ENCODE peak calls at places on chromosomes 7 and 10, in ten cellular contexts. U is tibial nerve; H is pancreas; L is naive thymus-derived CD4-positive, alpha-beta T cell; O is cardiac muscle cell; W is CD8-positive, alpha-beta memory T cell; Q is HCT116; N is iPS DF 6.9; K is GM23248; S is psoas muscle. E is an unnamed sample. For H3K4me1, the result is how much of the 10 kb centered on the place peaks cover.

GRCh38 chr10:48682265-48682664 is 2.4 kb upstream of the WDFY4 start:
- DNase-seq in O (no peak), S (no peak), U (no peak), K (no peak), N (no peak), Q (no peak), L (no peak), W (no peak), H (no peak), E (no peak)

GRCh38 chr10:57696641-57697040 is 571.1 kb downstream of the IPMK start:
- DNase-seq in L (no peak), Q (no peak), N (no peak), U (no peak), O (no peak), S (no peak), K (peak), W (no peak), H (no peak), E (no peak)

GRCh38 chr10:72803119-72803505 is 90.4 kb upstream of the OIT3 start:
- DNase-seq in W (no peak), H (no peak), O (no peak), K (peak), Q (no peak), U (no peak), L (no peak), S (no peak), N (no peak), E (no peak)

GRCh38 chr7:39554583-39555140 is 11.5 kb upstream of the YAE1 start:
- DNase-seq in Q (no peak), U (no peak), L (no peak), K (peak), W (no peak), S (no peak), H (no peak), O (no peak), N (no peak), E (no peak)

GRCh38 chr7:27156901-27157716 is 634 bp upstream of the HOXA7 start:
- DNase-seq in H (peak), Q (no peak), N (no peak), O (no peak), W (no peak), U (no peak), K (peak), S (peak), L (no peak), E (no peak)

GRCh38 chr7:43905954-43906326 is 456 bp downstream of the URGCP start:
- DNase-seq in W (no peak), U (no peak), L (peak), S (peak), O (peak), Q (no peak), H (peak), N (no peak), K (peak), E (peak)

GRCh38 chr10:44395396-44395795 is 10.5 kb upstream of the CXCL12 start:
- DNase-seq in H (no peak), Q (no peak), L (no peak), O (no peak), K (no peak), S (no peak), N (no peak), U (no peak), W (no peak), E (peak)

GRCh38 chr7:138208864-138209263 is 132.6 kb downstream of the AKR1D1 start:
- DNase-seq in S (no peak), H (peak), Q (no peak), U (no peak), K (no peak), L (no peak), N (no peak), O (no peak), W (no peak), E (no peak)

GRCh38 chr7:11328309-11328708 is 354.6 kb downstream of the PHF14 start:
- DNase-seq in L (no peak), N (no peak), Q (no peak), H (no peak), S (no peak), K (no peak), O (peak), U (no peak), W (no peak), E (no peak)

GRCh38 chr7:55214707-55215106 is 150.4 kb upstream of the LANCL2 start:
- DNase-seq in N (no peak), W (no peak), O (no peak), Q (no peak), S (no peak), L (no peak), H (no peak), U (no peak), K (peak), E (no peak)

GRCh38 chr7:134992626-134993179 is 6.4 kb downstream of the AGBL3 start:
- DNase-seq in W (no peak), S (no peak), L (peak), H (no peak), U (no peak), N (no peak), K (no peak), Q (no peak), O (no peak), E (no peak)

GRCh38 chr10:133067152-133068090 is 20.3 kb upstream of the ADGRA1 start:
- DNase-seq in K (no peak), N (no peak), W (no peak), L (no peak), H (peak), U (no peak), Q (no peak), O (no peak), S (no peak), E (no peak)

GRCh38 chr10:90112681-90113080 is 411.3 kb downstream of the KIF20B start:
- DNase-seq in Q (no peak), N (no peak), O (no peak), L (no peak), U (no peak), K (no peak), S (no peak), H (no peak), W (no peak), E (no peak)

GRCh38 chr7:111660478-111660877 is 98.2 kb upstream of the IMMP2L start:
- DNase-seq in S (no peak), Q (no peak), U (no peak), H (no peak), O (no peak), N (no peak), L (no peak), K (no peak), W (no peak), E (no peak)

GRCh38 chr7:155466814-155467675 is 9.1 kb downstream of the EN2 start:
- DNase-seq in H (peak), U (no peak), W (no peak), N (no peak), L (no peak), O (peak), S (no peak), K (peak), Q (no peak), E (no peak)

GRCh38 chr7:75623390-75624133 is 115.2 kb downstream of the HIP1 start:
- DNase-seq in Q (no peak), U (no peak), S (no peak), H (no peak), N (no peak), L (no peak), W (no peak), O (peak), K (peak), E (no peak)

GRCh38 chr10:98195132-98195531 is 60.7 kb downstream of the R3HCC1L start:
- DNase-seq in S (no peak), Q (no peak), W (no peak), N (no peak), O (no peak), U (no peak), K (no peak), H (no peak), L (no peak), E (no peak)

GRCh38 chr10:72270607-72271281 is 3.0 kb upstream of the DDIT4 start:
- DNase-seq in K (no peak), L (no peak), O (no peak), N (no peak), Q (no peak), U (no peak), H (peak), S (no peak), W (no peak), E (no peak)

GRCh38 chr10:15035385-15036301 is 8.1 kb upstream of the OLAH start:
- DNase-seq in S (no peak), W (no peak), O (no peak), K (no peak), L (no peak), H (no peak), N (no peak), U (peak), Q (no peak), E (no peak)

GRCh38 chr7:66528652-66529051 is 100.0 kb upstream of the KCTD7 start:
- DNase-seq in N (no peak), O (no peak), K (no peak), U (no peak), W (no peak), Q (no peak), H (no peak), L (no peak), S (no peak), E (no peak)

GRCh38 chr10:15313034-15313433 is 58.1 kb downstream of the FAM171A1 start:
- DNase-seq in L (no peak), W (no peak), K (no peak), Q (no peak), U (no peak), H (no peak), S (no peak), N (no peak), O (no peak), E (no peak)

GRCh38 chr10:120431356-120431755 is 25.7 kb upstream of the PLPP4 start:
- DNase-seq in N (no peak), L (no peak), U (no peak), K (no peak), S (no peak), W (no peak), Q (no peak), H (no peak), O (no peak), E (no peak)

GRCh38 chr7:64602086-64602485 is 39.2 kb upstream of the ZNF680 start:
- DNase-seq in W (no peak), Q (no peak), H (no peak), N (no peak), L (no peak), K (no peak), U (no peak), S (no peak), O (no peak), E (no peak)

GRCh38 chr10:108597031-108597430 is 1326.3 kb downstream of the XPNPEP1 start:
- DNase-seq in S (no peak), U (no peak), H (no peak), N (no peak), Q (no peak), K (peak), O (no peak), W (no peak), L (no peak), E (no peak)

GRCh38 chr10:31413325-31413724 is 94.3 kb downstream of the ZEB1 start:
- DNase-seq in S (no peak), Q (no peak), O (no peak), N (no peak), W (no peak), L (no peak), U (no peak), H (no peak), K (no peak), E (no peak)

GRCh38 chr7:37107047-37107446 is 341.6 kb downstream of the ELMO1 start:
- DNase-seq in O (no peak), H (no peak), L (no peak), W (no peak), N (no peak), K (no peak), U (no peak), S (no peak), Q (no peak), E (no peak)

GRCh38 chr10:51838506-51838905 is 139.1 kb upstream of the CSTF2T start:
- DNase-seq in S (no peak), W (no peak), H (no peak), O (no peak), U (no peak), K (no peak), N (no peak), L (no peak), Q (no peak), E (no peak)

GRCh38 chr7:35253680-35254495 is at the start of gene TBX20:
- DNase-seq in S (peak), L (no peak), O (peak), H (peak), K (peak), Q (no peak), W (peak), N (no peak), U (no peak), E (peak)

GRCh38 chr10:87531908-87532622 is 27.4 kb downstream of the MINPP1 start:
- DNase-seq in N (no peak), H (no peak), U (peak), O (no peak), K (no peak), S (no peak), L (no peak), W (no peak), Q (no peak), E (no peak)

GRCh38 chr7:103540338-103540737 is 94.3 kb upstream of the SLC26A5 start:
- DNase-seq in K (no peak), Q (no peak), S (no peak), O (no peak), N (no peak), H (no peak), L (no peak), W (no peak), U (no peak), E (no peak)

GRCh38 chr10:96017227-96017687 is 26.1 kb upstream of the CCNJ start:
- DNase-seq in K (peak), H (no peak), S (no peak), U (peak), N (peak), L (peak), Q (peak), O (peak), W (peak), E (peak)

GRCh38 chr7:82343-83155 is 109.8 kb upstream of the FAM20C start:
- DNase-seq in W (no peak), O (no peak), L (no peak), U (no peak), K (no peak), H (peak), N (no peak), Q (no peak), S (no peak), E (peak)

GRCh38 chr7:81780914-81781693 is 11.3 kb upstream of the HGF start:
- DNase-seq in H (no peak), L (no peak), S (no peak), Q (no peak), K (no peak), O (no peak), N (no peak), W (no peak), U (no peak), E (no peak)

GRCh38 chr7:98956937-98957336 is 78.6 kb downstream of the TRRAP start:
- DNase-seq in Q (no peak), K (peak), W (no peak), L (no peak), H (no peak), S (no peak), U (no peak), N (no peak), O (no peak), E (no peak)

GRCh38 chr7:9945882-9946281 is 1027.8 kb upstream of the PHF14 start:
- DNase-seq in Q (no peak), S (no peak), L (no peak), U (no peak), K (no peak), W (no peak), N (no peak), H (no peak), O (no peak), E (no peak)

GRCh38 chr7:157496426-157497275 is 159.8 kb downstream of the DNAJB6 start:
- DNase-seq in W (no peak), O (no peak), S (no peak), U (no peak), K (no peak), N (no peak), Q (no peak), L (no peak), H (no peak), E (no peak)

GRCh38 chr7:91228927-91229326 is 35.3 kb upstream of the FZD1 start:
- DNase-seq in U (no peak), O (no peak), L (no peak), W (no peak), N (no peak), H (no peak), S (no peak), K (peak), Q (no peak), E (no peak)

GRCh38 chr10:132011027-132011426 is 29.3 kb upstream of the BNIP3 start:
- DNase-seq in W (no peak), Q (no peak), U (no peak), O (no peak), H (peak), L (no peak), S (no peak), N (no peak), K (no peak), E (no peak)

GRCh38 chr10:113044015-113044755 is 94.1 kb downstream of the TCF7L2 start:
- DNase-seq in K (no peak), H (no peak), W (no peak), N (no peak), L (no peak), O (no peak), S (no peak), Q (no peak), U (no peak), E (no peak)
- H3K4me1 ChIP-seq in K (half or more), H (under half), W (under half), N (under half), L (under half), O (under half), S (under half), Q (under half), U (under half), E (under half)

DNA sequence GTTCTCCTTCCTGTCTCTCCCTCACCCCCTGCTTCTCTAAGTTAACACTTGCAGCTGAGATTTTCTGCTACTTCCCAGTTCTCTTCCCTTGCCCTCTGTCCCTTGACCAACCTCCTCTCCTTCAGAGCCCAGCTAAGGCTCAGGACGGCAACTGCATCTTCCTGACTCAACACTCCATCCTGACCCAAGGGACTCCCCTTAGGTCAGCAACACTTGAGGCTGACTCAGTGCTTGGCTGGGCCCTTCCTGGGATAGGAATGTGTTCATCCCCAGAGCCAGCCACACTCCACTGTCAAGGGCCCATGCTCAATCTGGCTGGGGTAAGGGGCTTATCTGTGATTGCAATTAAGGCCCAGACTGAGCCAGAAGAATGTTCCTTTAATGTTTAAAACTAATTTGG is 3.4 kb downstream of the CALHM2 start:
- DNase-seq in Q (no peak), W (no peak), S (peak), O (no peak), K (peak), H (no peak), N (no peak), U (peak), L (no peak), E (no peak)
- H3K4me1 ChIP-seq in Q (half or more), W (under half), S (under half), O (under half), K (half or more), H (under half), N (under half), U (under half), L (under half), E (under half)

GRCh38 chr10:62025134-62025794 is 123.8 kb downstream of the ARID5B start:
- DNase-seq in U (no peak), W (no peak), Q (no peak), S (no peak), H (no peak), N (no peak), K (no peak), L (no peak), O (no peak), E (no peak)
- H3K4me1 ChIP-seq in U (under half), W (under half), Q (under half), S (under half), H (under half), N (under half), K (half or more), L (under half), O (under half), E (under half)

GRCh38 chr7:1300636-1301035 is 68.0 kb downstream of the UNCX start:
- DNase-seq in L (no peak), H (peak), Q (no peak), W (no peak), N (no peak), S (no peak), K (no peak), U (no peak), O (no peak), E (no peak)

GRCh38 chr7:1302936-1303335 is 70.3 kb downstream of the UNCX start:
- DNase-seq in Q (no peak), U (no peak), K (no peak), W (no peak), N (no peak), H (peak), S (no peak), O (no peak), L (no peak), E (no peak)

GRCh38 chr7:1301054-1301811 is 68.6 kb downstream of the UNCX start:
- DNase-seq in O (no peak), K (no peak), L (no peak), H (peak), U (no peak), Q (no peak), W (no peak), N (no peak), S (peak), E (no peak)

GRCh38 chr7:1300206-1300605 is 67.5 kb downstream of the UNCX start:
- DNase-seq in H (peak), K (no peak), Q (no peak), L (no peak), N (no peak), O (no peak), S (no peak), U (no peak), W (no peak), E (no peak)

GRCh38 chr7:1301812-1302310 is 69.2 kb downstream of the UNCX start:
- DNase-seq in O (peak), U (no peak), N (no peak), L (no peak), S (peak), W (no peak), H (peak), K (no peak), Q (no peak), E (no peak)
- H3K4me1 ChIP-seq in O (under half), U (under half), N (under half), L (under half), S (under half), W (under half), H (under half), K (under half), Q (under half), E (under half)

DNA sequence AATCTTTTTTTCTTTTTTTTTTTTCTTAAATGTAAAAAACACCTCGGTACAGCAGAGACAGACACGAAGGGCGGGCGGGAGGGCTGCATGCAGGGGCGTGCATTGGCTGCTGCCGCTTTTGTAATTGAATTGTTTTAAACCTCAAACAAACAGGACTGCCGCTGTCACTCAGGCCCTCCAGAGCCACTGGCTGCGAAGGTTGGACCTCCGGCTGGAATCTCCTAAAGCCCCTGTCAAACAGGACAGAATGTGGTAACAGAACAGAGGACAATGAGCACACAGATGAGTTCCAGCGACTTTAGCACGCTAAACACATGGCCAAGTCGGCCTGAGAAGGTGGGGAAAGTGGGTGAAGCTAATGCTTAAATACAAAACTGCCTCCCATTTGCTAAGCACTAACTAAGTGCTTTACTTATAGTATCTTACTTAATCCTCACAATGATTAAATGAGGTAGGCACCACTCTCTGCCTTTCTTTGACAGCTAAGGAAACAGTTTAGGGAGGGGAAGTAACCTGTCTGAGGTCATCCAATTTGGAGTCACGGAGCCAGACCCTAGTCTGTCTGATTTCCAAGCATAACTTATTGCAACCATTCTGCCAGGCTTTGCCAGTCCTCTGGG is 3.0 kb upstream of the NDST2 start:
- DNase-seq in L (no peak), N (no peak), K (no peak), S (no peak), O (no peak), Q (no peak), U (no peak), W (no peak), H (no peak), E (no peak)
- H3K4me1 ChIP-seq in L (under half), N (under half), K (under half), S (under half), O (under half), Q (under half), U (under half), W (under half), H (under half), E (under half)